ENCODE peak calls at places on chromosomes 7 and 10, in nine cellular contexts. One of them, this sample, is unnamed.

GRCh38 chr7:116322541-116322940 is 112.2 kb downstream of the TES start:
- DNase-seq in stomach: no peak
- DNase-seq in HepG2: no peak
- DNase-seq in suprapubic skin: no peak
- DNase-seq in K562: no peak
- DNase-seq in GM23338: no peak
- DNase-seq in HCT116: no peak
- DNase-seq in breast epithelium: no peak
- DNase-seq in esophagus muscularis mucosa: no peak
- DNase-seq in this sample: no peak

GRCh38 chr10:97549587-97550322 is 22.8 kb upstream of the ANKRD2 start:
- DNase-seq in K562: no peak
- DNase-seq in esophagus muscularis mucosa: no peak
- DNase-seq in HCT116: no peak
- DNase-seq in HepG2: peak; percentile 29
- DNase-seq in GM23338: peak; percentile 64
- DNase-seq in suprapubic skin: no peak
- DNase-seq in stomach: no peak
- DNase-seq in breast epithelium: peak; percentile 91
- DNase-seq in this sample: peak; percentile 57

GRCh38 chr7:143284591-143285453 is at the start of gene TMEM139:
- DNase-seq in breast epithelium: peak; percentile 86
- DNase-seq in suprapubic skin: no peak
- DNase-seq in GM23338: peak; percentile 92
- DNase-seq in stomach: peak; percentile 74
- DNase-seq in HepG2: peak; percentile 86
- DNase-seq in HCT116: no peak
- DNase-seq in K562: peak; percentile 74
- DNase-seq in esophagus muscularis mucosa: no peak
- DNase-seq in this sample: no peak

GRCh38 chr10:33010132-33011037 is 52.4 kb upstream of the ITGB1 start:
- DNase-seq in stomach: no peak
- DNase-seq in esophagus muscularis mucosa: no peak
- DNase-seq in HepG2: peak; percentile 34
- DNase-seq in breast epithelium: no peak
- DNase-seq in K562: no peak
- DNase-seq in suprapubic skin: no peak
- DNase-seq in HCT116: peak; percentile 77
- DNase-seq in GM23338: peak; percentile 75
- DNase-seq in this sample: peak; percentile 52

GRCh38 chr10:114045071-114045737 is 1.5 kb downstream of the ADRB1 start:
- DNase-seq in HCT116: no peak
- DNase-seq in esophagus muscularis mucosa: no peak
- DNase-seq in GM23338: peak; percentile 62
- DNase-seq in breast epithelium: no peak
- DNase-seq in K562: no peak
- DNase-seq in suprapubic skin: no peak
- DNase-seq in stomach: peak; percentile 51
- DNase-seq in HepG2: no peak
- DNase-seq in this sample: peak; percentile 41

GRCh38 chr7:101308245-101309085 is 13.1 kb downstream of the IFT22 start:
- DNase-seq in GM23338: peak; percentile 95
- DNase-seq in esophagus muscularis mucosa: no peak
- DNase-seq in stomach: peak; percentile 87
- DNase-seq in breast epithelium: peak; percentile 53
- DNase-seq in K562: peak; percentile 77
- DNase-seq in HCT116: no peak
- DNase-seq in suprapubic skin: peak; percentile 71
- DNase-seq in HepG2: peak; percentile 73
- DNase-seq in this sample: peak; percentile 60

GRCh38 chr7:100681491-100682227 is 8.1 kb downstream of the GNB2 start:
- DNase-seq in suprapubic skin: no peak
- DNase-seq in HCT116: no peak
- DNase-seq in stomach: no peak
- DNase-seq in K562: no peak
- DNase-seq in GM23338: no peak
- DNase-seq in esophagus muscularis mucosa: no peak
- DNase-seq in breast epithelium: no peak
- DNase-seq in HepG2: no peak
- DNase-seq in this sample: no peak

GRCh38 chr10:45460235-45460878 is 86.3 kb downstream of the ALOX5 start:
- DNase-seq in HCT116: no peak
- DNase-seq in K562: no peak
- DNase-seq in stomach: no peak
- DNase-seq in suprapubic skin: no peak
- DNase-seq in HepG2: no peak
- DNase-seq in breast epithelium: no peak
- DNase-seq in GM23338: no peak
- DNase-seq in esophagus muscularis mucosa: no peak
- DNase-seq in this sample: no peak

GRCh38 chr7:94266278-94266677 is 128.4 kb upstream of the COL1A2 start:
- DNase-seq in HCT116: no peak
- DNase-seq in stomach: no peak
- DNase-seq in HepG2: no peak
- DNase-seq in suprapubic skin: no peak
- DNase-seq in breast epithelium: no peak
- DNase-seq in GM23338: no peak
- DNase-seq in esophagus muscularis mucosa: no peak
- DNase-seq in K562: no peak
- DNase-seq in this sample: no peak
- TF ChIP-seq POLR2AphosphoS5 in HCT116: no peak
- TF ChIP-seq POLR2AphosphoS5 in stomach: no peak
- TF ChIP-seq POLR2AphosphoS5 in HepG2: no peak
- TF ChIP-seq POLR2AphosphoS5 in suprapubic skin: peak; percentile 42
- TF ChIP-seq POLR2AphosphoS5 in breast epithelium: no peak
- TF ChIP-seq POLR2AphosphoS5 in GM23338: no peak
- TF ChIP-seq POLR2AphosphoS5 in esophagus muscularis mucosa: no peak
- TF ChIP-seq POLR2AphosphoS5 in K562: no peak
- TF ChIP-seq POLR2AphosphoS5 in this sample: no peak

DNA sequence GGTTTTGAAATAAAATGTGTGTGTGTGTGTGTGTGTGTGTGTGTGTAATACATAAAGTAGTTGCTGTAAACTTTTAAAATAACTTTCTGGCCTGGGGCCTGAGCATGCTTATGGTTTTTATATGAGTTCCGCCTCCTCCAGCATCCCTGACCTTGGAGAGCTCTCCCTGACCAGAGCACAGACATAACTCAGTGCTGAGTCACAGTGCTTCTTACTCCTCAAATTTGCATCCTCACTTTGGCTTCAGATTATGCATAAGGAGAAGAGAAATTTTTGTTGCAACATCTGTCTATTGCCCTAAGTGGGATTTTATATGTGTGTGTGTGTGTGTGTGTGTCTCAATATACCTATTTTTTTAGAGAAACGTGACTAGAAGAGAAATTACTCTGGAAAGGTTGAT is 200.8 kb downstream of the ELMO1 start:
- DNase-seq in esophagus muscularis mucosa: no peak
- DNase-seq in HCT116: no peak
- DNase-seq in breast epithelium: no peak
- DNase-seq in GM23338: peak; percentile 82
- DNase-seq in HepG2: no peak
- DNase-seq in stomach: no peak
- DNase-seq in K562: no peak
- DNase-seq in suprapubic skin: no peak
- DNase-seq in this sample: no peak
- H3K4me3 ChIP-seq in esophagus muscularis mucosa: no peak overlapping the region
- H3K4me3 ChIP-seq in HCT116: no peak overlapping the region
- H3K4me3 ChIP-seq in breast epithelium: no peak overlapping the region
- H3K4me3 ChIP-seq in GM23338: peak overlapping the region; percentile 22
- H3K4me3 ChIP-seq in HepG2: no peak overlapping the region
- H3K4me3 ChIP-seq in stomach: no peak overlapping the region
- H3K4me3 ChIP-seq in K562: no peak overlapping the region
- H3K4me3 ChIP-seq in suprapubic skin: no peak overlapping the region
- H3K4me3 ChIP-seq in this sample: no peak overlapping the region

GRCh38 chr10:127159648-127160245 is 36.6 kb downstream of the INSYN2A start:
- DNase-seq in HCT116: no peak
- DNase-seq in breast epithelium: no peak
- DNase-seq in suprapubic skin: no peak
- DNase-seq in HepG2: no peak
- DNase-seq in K562: no peak
- DNase-seq in stomach: no peak
- DNase-seq in esophagus muscularis mucosa: no peak
- DNase-seq in GM23338: no peak
- DNase-seq in this sample: no peak
- TF ChIP-seq POLR2AphosphoS5 in HCT116: no peak
- TF ChIP-seq POLR2AphosphoS5 in breast epithelium: no peak
- TF ChIP-seq POLR2AphosphoS5 in suprapubic skin: no peak
- TF ChIP-seq POLR2AphosphoS5 in HepG2: no peak
- TF ChIP-seq POLR2AphosphoS5 in K562: no peak
- TF ChIP-seq POLR2AphosphoS5 in stomach: no peak
- TF ChIP-seq POLR2AphosphoS5 in esophagus muscularis mucosa: no peak
- TF ChIP-seq POLR2AphosphoS5 in GM23338: no peak
- TF ChIP-seq POLR2AphosphoS5 in this sample: no peak

DNA sequence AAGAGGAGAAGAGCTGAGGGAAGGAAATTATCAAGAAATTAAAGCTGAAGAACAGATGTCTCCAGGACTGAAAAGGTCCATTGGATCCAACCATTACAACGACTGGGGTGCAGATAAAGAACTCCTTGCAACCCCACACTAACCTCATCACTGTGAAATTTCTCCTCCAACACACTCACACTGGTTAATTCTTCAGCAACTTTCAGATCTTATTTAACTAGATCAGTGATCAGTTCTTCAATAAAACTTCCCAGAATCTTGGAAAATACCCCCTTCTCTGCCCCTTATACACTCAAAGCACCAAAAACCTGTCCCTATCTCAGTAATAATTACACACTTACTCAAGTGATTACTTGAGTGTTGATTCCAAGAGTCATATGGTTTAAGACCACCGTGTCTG is 123.9 kb downstream of the MPP7 start:
- DNase-seq in K562: no peak
- DNase-seq in HepG2: no peak
- DNase-seq in stomach: no peak
- DNase-seq in GM23338: no peak
- DNase-seq in suprapubic skin: no peak
- DNase-seq in HCT116: no peak
- DNase-seq in esophagus muscularis mucosa: no peak
- DNase-seq in breast epithelium: no peak
- DNase-seq in this sample: no peak
- H3K4me3 ChIP-seq in K562: no peak overlapping the region
- H3K4me3 ChIP-seq in HepG2: no peak overlapping the region
- H3K4me3 ChIP-seq in stomach: no peak overlapping the region
- H3K4me3 ChIP-seq in GM23338: no peak overlapping the region
- H3K4me3 ChIP-seq in suprapubic skin: no peak overlapping the region
- H3K4me3 ChIP-seq in HCT116: peak overlapping the region; percentile 42
- H3K4me3 ChIP-seq in esophagus muscularis mucosa: no peak overlapping the region
- H3K4me3 ChIP-seq in breast epithelium: no peak overlapping the region
- H3K4me3 ChIP-seq in this sample: no peak overlapping the region

DNA sequence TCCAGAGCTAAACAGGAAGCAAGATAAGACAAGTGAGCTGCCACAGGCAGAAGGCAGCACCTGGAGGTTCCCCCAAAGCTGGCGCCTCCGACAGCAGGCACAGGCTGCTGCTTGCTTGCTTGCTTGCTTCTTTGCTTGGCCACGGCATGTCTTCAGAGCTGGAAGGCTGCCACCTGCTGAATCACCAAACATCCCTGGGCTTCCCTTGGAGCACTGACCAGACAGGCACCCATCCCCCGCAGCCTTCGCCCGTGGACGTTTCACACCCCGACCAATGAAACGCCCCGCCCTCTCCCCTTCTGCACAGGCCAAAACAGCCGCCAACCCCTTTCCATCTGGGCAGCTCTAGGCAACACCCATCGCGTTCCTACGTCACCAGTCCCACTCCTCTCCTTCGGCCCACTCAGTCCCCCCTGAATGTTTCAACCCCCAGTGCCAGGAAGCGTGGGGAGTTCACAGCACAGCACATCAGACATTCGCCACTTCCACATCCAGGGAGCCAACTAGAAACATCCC is 1.7 kb downstream of the SGMS1 start:
- DNase-seq in esophagus muscularis mucosa: peak; percentile 99
- DNase-seq in HepG2: peak; percentile 52
- DNase-seq in breast epithelium: peak; percentile 88
- DNase-seq in K562: peak; percentile 93
- DNase-seq in HCT116: peak; percentile 75
- DNase-seq in suprapubic skin: peak; percentile 98
- DNase-seq in GM23338: peak; percentile 64
- DNase-seq in stomach: peak; percentile 90
- DNase-seq in this sample: peak; percentile 99
- TF ChIP-seq POLR2AphosphoS5 in esophagus muscularis mucosa: peak; percentile 84
- TF ChIP-seq POLR2AphosphoS5 in HepG2: no peak
- TF ChIP-seq POLR2AphosphoS5 in breast epithelium: peak; percentile 79
- TF ChIP-seq POLR2AphosphoS5 in K562: no peak
- TF ChIP-seq POLR2AphosphoS5 in HCT116: peak; percentile 30
- TF ChIP-seq POLR2AphosphoS5 in suprapubic skin: peak; percentile 73
- TF ChIP-seq POLR2AphosphoS5 in GM23338: no peak
- TF ChIP-seq POLR2AphosphoS5 in stomach: peak; percentile 53
- TF ChIP-seq POLR2AphosphoS5 in this sample: peak; percentile 83

DNA sequence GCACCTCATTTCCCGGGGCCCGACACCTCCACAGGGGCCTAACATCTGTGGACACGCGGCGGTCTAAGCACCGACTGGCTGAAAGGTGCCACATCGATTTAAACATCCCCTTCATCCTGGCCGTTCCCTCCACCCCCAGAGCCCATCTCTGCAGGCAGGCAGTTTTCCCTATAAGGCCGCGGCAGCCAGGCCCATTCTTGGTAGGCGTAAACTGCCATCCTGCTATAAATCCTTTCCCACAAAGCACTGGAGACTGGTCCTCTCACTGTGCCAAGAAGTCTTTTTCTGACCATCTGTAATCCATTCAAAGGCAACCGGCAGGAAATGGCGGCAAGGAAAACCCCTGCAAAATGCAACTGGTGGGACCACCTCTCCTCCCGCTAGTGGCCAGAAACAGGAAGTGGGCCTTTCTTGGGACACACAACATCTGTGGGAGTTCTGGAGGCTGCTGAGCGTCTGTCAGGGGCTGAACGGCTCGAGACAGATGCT is 22.4 kb downstream of the ATXN7L1 start:
- DNase-seq in breast epithelium: no peak
- DNase-seq in HepG2: no peak
- DNase-seq in K562: no peak
- DNase-seq in GM23338: peak; percentile 56
- DNase-seq in stomach: no peak
- DNase-seq in HCT116: no peak
- DNase-seq in esophagus muscularis mucosa: no peak
- DNase-seq in suprapubic skin: no peak
- DNase-seq in this sample: no peak
- H3K4me3 ChIP-seq in breast epithelium: no peak overlapping the region
- H3K4me3 ChIP-seq in HepG2: no peak overlapping the region
- H3K4me3 ChIP-seq in K562: no peak overlapping the region
- H3K4me3 ChIP-seq in GM23338: no peak overlapping the region
- H3K4me3 ChIP-seq in stomach: no peak overlapping the region
- H3K4me3 ChIP-seq in HCT116: no peak overlapping the region
- H3K4me3 ChIP-seq in esophagus muscularis mucosa: peak overlapping the region; percentile 39
- H3K4me3 ChIP-seq in suprapubic skin: no peak overlapping the region
- H3K4me3 ChIP-seq in this sample: no peak overlapping the region

GRCh38 chr7:90211391-90212148 is at the start of gene STEAP2:
- DNase-seq in HepG2: peak; percentile 81
- DNase-seq in stomach: peak; percentile 90
- DNase-seq in esophagus muscularis mucosa: peak; percentile 96
- DNase-seq in HCT116: peak; percentile 82
- DNase-seq in breast epithelium: peak; percentile 86
- DNase-seq in GM23338: peak; percentile 97
- DNase-seq in suprapubic skin: peak; percentile 93
- DNase-seq in K562: peak; percentile 34
- DNase-seq in this sample: peak; percentile 90
- TF ChIP-seq POLR2AphosphoS5 in HepG2: peak; percentile 72
- TF ChIP-seq POLR2AphosphoS5 in stomach: no peak
- TF ChIP-seq POLR2AphosphoS5 in esophagus muscularis mucosa: peak; percentile 67
- TF ChIP-seq POLR2AphosphoS5 in HCT116: peak; percentile 83
- TF ChIP-seq POLR2AphosphoS5 in breast epithelium: no peak
- TF ChIP-seq POLR2AphosphoS5 in GM23338: peak; percentile 74
- TF ChIP-seq POLR2AphosphoS5 in suprapubic skin: peak; percentile 20
- TF ChIP-seq POLR2AphosphoS5 in K562: no peak
- TF ChIP-seq POLR2AphosphoS5 in this sample: peak; percentile 43

This sample was measured in prostate gland.